ENCODE peak calls at places on chromosomes 2 and 18, in ten cellular contexts. One of them, this sample, is unnamed.

GRCh38 chr2:218465987-218466633 is 47.2 kb downstream of the VIL1 start:
- ATAC-seq in activated CD8-positive, alpha-beta memory T cell treated with anti-CD3 and anti-CD28 coated beads, Interleukin-2, amount 10 ng/mL, durations not matched to agents 7 days and 5 days: no peak
- ATAC-seq in PC-3: peak
- ATAC-seq in gastroesophageal sphincter: peak
- ATAC-seq in pancreas: peak
- ATAC-seq in stimulated activated naive CD8-positive, alpha-beta T cell treated with anti-CD3 and anti-CD28 coated beads, Interleukin-15, Interleukin-2, amounts not matched to agents 100 U/mL and 50 U/mL, for 24 hours: no peak
- ATAC-seq in natural killer cell: peak
- ATAC-seq in Panc1: peak
- ATAC-seq in lung: peak
- ATAC-seq in activated naive CD8-positive, alpha-beta T cell treated with anti-CD3 and anti-CD28 coated beads, Interleukin-2, amount 50 U/mL, for 24 hours: no peak
- ATAC-seq in this sample: peak

GRCh38 chr2:175007510-175007909 is 2.3 kb upstream of the CHN1 start:
- ATAC-seq in PC-3: no peak
- ATAC-seq in gastroesophageal sphincter: no peak
- ATAC-seq in activated CD8-positive, alpha-beta memory T cell treated with anti-CD3 and anti-CD28 coated beads, Interleukin-2, amount 10 ng/mL, durations not matched to agents 7 days and 5 days: no peak
- ATAC-seq in Panc1: no peak
- ATAC-seq in activated naive CD8-positive, alpha-beta T cell treated with anti-CD3 and anti-CD28 coated beads, Interleukin-2, amount 50 U/mL, for 24 hours: no peak
- ATAC-seq in pancreas: no peak
- ATAC-seq in lung: no peak
- ATAC-seq in stimulated activated naive CD8-positive, alpha-beta T cell treated with anti-CD3 and anti-CD28 coated beads, Interleukin-15, Interleukin-2, amounts not matched to agents 100 U/mL and 50 U/mL, for 24 hours: no peak
- ATAC-seq in natural killer cell: no peak
- ATAC-seq in this sample: no peak

GRCh38 chr2:11356760-11357159 is 12.3 kb upstream of the ROCK2 start:
- ATAC-seq in Panc1: no peak
- ATAC-seq in pancreas: no peak
- ATAC-seq in stimulated activated naive CD8-positive, alpha-beta T cell treated with anti-CD3 and anti-CD28 coated beads, Interleukin-15, Interleukin-2, amounts not matched to agents 100 U/mL and 50 U/mL, for 24 hours: no peak
- ATAC-seq in lung: no peak
- ATAC-seq in PC-3: no peak
- ATAC-seq in natural killer cell: no peak
- ATAC-seq in activated naive CD8-positive, alpha-beta T cell treated with anti-CD3 and anti-CD28 coated beads, Interleukin-2, amount 50 U/mL, for 24 hours: no peak
- ATAC-seq in activated CD8-positive, alpha-beta memory T cell treated with anti-CD3 and anti-CD28 coated beads, Interleukin-2, amount 10 ng/mL, durations not matched to agents 7 days and 5 days: no peak
- ATAC-seq in gastroesophageal sphincter: no peak
- ATAC-seq in this sample: no peak

GRCh38 chr2:141062443-141062842 is 1068.4 kb downstream of the LRP1B start:
- ATAC-seq in activated naive CD8-positive, alpha-beta T cell treated with anti-CD3 and anti-CD28 coated beads, Interleukin-2, amount 50 U/mL, for 24 hours: no peak
- ATAC-seq in gastroesophageal sphincter: no peak
- ATAC-seq in activated CD8-positive, alpha-beta memory T cell treated with anti-CD3 and anti-CD28 coated beads, Interleukin-2, amount 10 ng/mL, durations not matched to agents 7 days and 5 days: no peak
- ATAC-seq in natural killer cell: no peak
- ATAC-seq in pancreas: peak
- ATAC-seq in lung: no peak
- ATAC-seq in PC-3: no peak
- ATAC-seq in stimulated activated naive CD8-positive, alpha-beta T cell treated with anti-CD3 and anti-CD28 coated beads, Interleukin-15, Interleukin-2, amounts not matched to agents 100 U/mL and 50 U/mL, for 24 hours: no peak
- ATAC-seq in Panc1: no peak
- ATAC-seq in this sample: no peak

GRCh38 chr2:39608690-39609457 is 56.8 kb upstream of the TMEM178A start:
- ATAC-seq in gastroesophageal sphincter: no peak
- ATAC-seq in activated CD8-positive, alpha-beta memory T cell treated with anti-CD3 and anti-CD28 coated beads, Interleukin-2, amount 10 ng/mL, durations not matched to agents 7 days and 5 days: no peak
- ATAC-seq in stimulated activated naive CD8-positive, alpha-beta T cell treated with anti-CD3 and anti-CD28 coated beads, Interleukin-15, Interleukin-2, amounts not matched to agents 100 U/mL and 50 U/mL, for 24 hours: no peak
- ATAC-seq in lung: no peak
- ATAC-seq in activated naive CD8-positive, alpha-beta T cell treated with anti-CD3 and anti-CD28 coated beads, Interleukin-2, amount 50 U/mL, for 24 hours: no peak
- ATAC-seq in pancreas: peak
- ATAC-seq in PC-3: no peak
- ATAC-seq in Panc1: no peak
- ATAC-seq in natural killer cell: no peak
- ATAC-seq in this sample: no peak

GRCh38 chr2:197360744-197361156 is 50.2 kb upstream of the ANKRD44 start:
- ATAC-seq in lung: no peak
- ATAC-seq in stimulated activated naive CD8-positive, alpha-beta T cell treated with anti-CD3 and anti-CD28 coated beads, Interleukin-15, Interleukin-2, amounts not matched to agents 100 U/mL and 50 U/mL, for 24 hours: peak
- ATAC-seq in pancreas: no peak
- ATAC-seq in PC-3: no peak
- ATAC-seq in Panc1: no peak
- ATAC-seq in activated naive CD8-positive, alpha-beta T cell treated with anti-CD3 and anti-CD28 coated beads, Interleukin-2, amount 50 U/mL, for 24 hours: peak
- ATAC-seq in natural killer cell: no peak
- ATAC-seq in gastroesophageal sphincter: no peak
- ATAC-seq in activated CD8-positive, alpha-beta memory T cell treated with anti-CD3 and anti-CD28 coated beads, Interleukin-2, amount 10 ng/mL, durations not matched to agents 7 days and 5 days: peak
- ATAC-seq in this sample: no peak

GRCh38 chr2:18721038-18721922 is 131.9 kb upstream of the NT5C1B start:
- ATAC-seq in Panc1: no peak
- ATAC-seq in natural killer cell: no peak
- ATAC-seq in activated CD8-positive, alpha-beta memory T cell treated with anti-CD3 and anti-CD28 coated beads, Interleukin-2, amount 10 ng/mL, durations not matched to agents 7 days and 5 days: no peak
- ATAC-seq in stimulated activated naive CD8-positive, alpha-beta T cell treated with anti-CD3 and anti-CD28 coated beads, Interleukin-15, Interleukin-2, amounts not matched to agents 100 U/mL and 50 U/mL, for 24 hours: no peak
- ATAC-seq in pancreas: no peak
- ATAC-seq in PC-3: no peak
- ATAC-seq in gastroesophageal sphincter: no peak
- ATAC-seq in activated naive CD8-positive, alpha-beta T cell treated with anti-CD3 and anti-CD28 coated beads, Interleukin-2, amount 50 U/mL, for 24 hours: no peak
- ATAC-seq in lung: no peak
- ATAC-seq in this sample: no peak

GRCh38 chr2:37349376-37349775 is 4.9 kb downstream of the QPCT start:
- ATAC-seq in Panc1: no peak
- ATAC-seq in PC-3: no peak
- ATAC-seq in activated naive CD8-positive, alpha-beta T cell treated with anti-CD3 and anti-CD28 coated beads, Interleukin-2, amount 50 U/mL, for 24 hours: no peak
- ATAC-seq in activated CD8-positive, alpha-beta memory T cell treated with anti-CD3 and anti-CD28 coated beads, Interleukin-2, amount 10 ng/mL, durations not matched to agents 7 days and 5 days: no peak
- ATAC-seq in lung: no peak
- ATAC-seq in stimulated activated naive CD8-positive, alpha-beta T cell treated with anti-CD3 and anti-CD28 coated beads, Interleukin-15, Interleukin-2, amounts not matched to agents 100 U/mL and 50 U/mL, for 24 hours: no peak
- ATAC-seq in gastroesophageal sphincter: no peak
- ATAC-seq in pancreas: no peak
- ATAC-seq in natural killer cell: no peak
- ATAC-seq in this sample: no peak

GRCh38 chr2:113796592-113797180 is 40.2 kb upstream of the SLC35F5 start:
- ATAC-seq in activated naive CD8-positive, alpha-beta T cell treated with anti-CD3 and anti-CD28 coated beads, Interleukin-2, amount 50 U/mL, for 24 hours: no peak
- ATAC-seq in gastroesophageal sphincter: no peak
- ATAC-seq in pancreas: no peak
- ATAC-seq in stimulated activated naive CD8-positive, alpha-beta T cell treated with anti-CD3 and anti-CD28 coated beads, Interleukin-15, Interleukin-2, amounts not matched to agents 100 U/mL and 50 U/mL, for 24 hours: no peak
- ATAC-seq in Panc1: no peak
- ATAC-seq in lung: no peak
- ATAC-seq in PC-3: no peak
- ATAC-seq in natural killer cell: no peak
- ATAC-seq in activated CD8-positive, alpha-beta memory T cell treated with anti-CD3 and anti-CD28 coated beads, Interleukin-2, amount 10 ng/mL, durations not matched to agents 7 days and 5 days: no peak
- ATAC-seq in this sample: no peak

GRCh38 chr18:69161383-69162028 is 239.2 kb upstream of the DOK6 start:
- ATAC-seq in Panc1: no peak
- ATAC-seq in natural killer cell: no peak
- ATAC-seq in lung: no peak
- ATAC-seq in activated naive CD8-positive, alpha-beta T cell treated with anti-CD3 and anti-CD28 coated beads, Interleukin-2, amount 50 U/mL, for 24 hours: no peak
- ATAC-seq in stimulated activated naive CD8-positive, alpha-beta T cell treated with anti-CD3 and anti-CD28 coated beads, Interleukin-15, Interleukin-2, amounts not matched to agents 100 U/mL and 50 U/mL, for 24 hours: no peak
- ATAC-seq in activated CD8-positive, alpha-beta memory T cell treated with anti-CD3 and anti-CD28 coated beads, Interleukin-2, amount 10 ng/mL, durations not matched to agents 7 days and 5 days: no peak
- ATAC-seq in PC-3: peak
- ATAC-seq in pancreas: no peak
- ATAC-seq in gastroesophageal sphincter: no peak
- ATAC-seq in this sample: no peak

GRCh38 chr18:60019463-60019840 is 119.7 kb downstream of the PMAIP1 start:
- ATAC-seq in stimulated activated naive CD8-positive, alpha-beta T cell treated with anti-CD3 and anti-CD28 coated beads, Interleukin-15, Interleukin-2, amounts not matched to agents 100 U/mL and 50 U/mL, for 24 hours: no peak
- ATAC-seq in activated CD8-positive, alpha-beta memory T cell treated with anti-CD3 and anti-CD28 coated beads, Interleukin-2, amount 10 ng/mL, durations not matched to agents 7 days and 5 days: no peak
- ATAC-seq in Panc1: no peak
- ATAC-seq in activated naive CD8-positive, alpha-beta T cell treated with anti-CD3 and anti-CD28 coated beads, Interleukin-2, amount 50 U/mL, for 24 hours: no peak
- ATAC-seq in gastroesophageal sphincter: no peak
- ATAC-seq in lung: no peak
- ATAC-seq in natural killer cell: no peak
- ATAC-seq in PC-3: peak
- ATAC-seq in pancreas: no peak
- ATAC-seq in this sample: no peak

GRCh38 chr2:43121915-43122314 is 104.5 kb downstream of the ZFP36L2 start:
- ATAC-seq in natural killer cell: no peak
- ATAC-seq in pancreas: no peak
- ATAC-seq in stimulated activated naive CD8-positive, alpha-beta T cell treated with anti-CD3 and anti-CD28 coated beads, Interleukin-15, Interleukin-2, amounts not matched to agents 100 U/mL and 50 U/mL, for 24 hours: no peak
- ATAC-seq in Panc1: no peak
- ATAC-seq in lung: no peak
- ATAC-seq in gastroesophageal sphincter: no peak
- ATAC-seq in PC-3: no peak
- ATAC-seq in activated CD8-positive, alpha-beta memory T cell treated with anti-CD3 and anti-CD28 coated beads, Interleukin-2, amount 10 ng/mL, durations not matched to agents 7 days and 5 days: no peak
- ATAC-seq in activated naive CD8-positive, alpha-beta T cell treated with anti-CD3 and anti-CD28 coated beads, Interleukin-2, amount 50 U/mL, for 24 hours: no peak
- ATAC-seq in this sample: peak

GRCh38 chr18:32771169-32771751 is 1.6 kb downstream of the KLHL14 start:
- ATAC-seq in stimulated activated naive CD8-positive, alpha-beta T cell treated with anti-CD3 and anti-CD28 coated beads, Interleukin-15, Interleukin-2, amounts not matched to agents 100 U/mL and 50 U/mL, for 24 hours: no peak
- ATAC-seq in activated CD8-positive, alpha-beta memory T cell treated with anti-CD3 and anti-CD28 coated beads, Interleukin-2, amount 10 ng/mL, durations not matched to agents 7 days and 5 days: no peak
- ATAC-seq in pancreas: peak
- ATAC-seq in Panc1: peak
- ATAC-seq in natural killer cell: no peak
- ATAC-seq in activated naive CD8-positive, alpha-beta T cell treated with anti-CD3 and anti-CD28 coated beads, Interleukin-2, amount 50 U/mL, for 24 hours: no peak
- ATAC-seq in lung: peak
- ATAC-seq in gastroesophageal sphincter: peak
- ATAC-seq in PC-3: no peak
- ATAC-seq in this sample: peak

GRCh38 chr2:219042750-219043149 is 1.4 kb upstream of the CFAP65 start:
- ATAC-seq in gastroesophageal sphincter: no peak
- ATAC-seq in activated naive CD8-positive, alpha-beta T cell treated with anti-CD3 and anti-CD28 coated beads, Interleukin-2, amount 50 U/mL, for 24 hours: no peak
- ATAC-seq in Panc1: no peak
- ATAC-seq in stimulated activated naive CD8-positive, alpha-beta T cell treated with anti-CD3 and anti-CD28 coated beads, Interleukin-15, Interleukin-2, amounts not matched to agents 100 U/mL and 50 U/mL, for 24 hours: no peak
- ATAC-seq in pancreas: no peak
- ATAC-seq in lung: no peak
- ATAC-seq in PC-3: no peak
- ATAC-seq in activated CD8-positive, alpha-beta memory T cell treated with anti-CD3 and anti-CD28 coated beads, Interleukin-2, amount 10 ng/mL, durations not matched to agents 7 days and 5 days: no peak
- ATAC-seq in natural killer cell: no peak
- ATAC-seq in this sample: no peak

GRCh38 chr2:239258248-239258647 is 142.6 kb downstream of the HDAC4 start:
- ATAC-seq in natural killer cell: peak
- ATAC-seq in stimulated activated naive CD8-positive, alpha-beta T cell treated with anti-CD3 and anti-CD28 coated beads, Interleukin-15, Interleukin-2, amounts not matched to agents 100 U/mL and 50 U/mL, for 24 hours: peak
- ATAC-seq in activated CD8-positive, alpha-beta memory T cell treated with anti-CD3 and anti-CD28 coated beads, Interleukin-2, amount 10 ng/mL, durations not matched to agents 7 days and 5 days: peak
- ATAC-seq in lung: no peak
- ATAC-seq in pancreas: no peak
- ATAC-seq in activated naive CD8-positive, alpha-beta T cell treated with anti-CD3 and anti-CD28 coated beads, Interleukin-2, amount 50 U/mL, for 24 hours: peak
- ATAC-seq in gastroesophageal sphincter: no peak
- ATAC-seq in Panc1: no peak
- ATAC-seq in PC-3: no peak
- ATAC-seq in this sample: no peak